ENCODE peak calls at places on chromosome 3, in four cellular contexts. J is tibial artery, V is body of pancreas, L is heart right ventricle. T is an unnamed sample.

GRCh38 chr3:116148881-116149530 is 296.3 kb downstream of the LSAMP start:
- DNase-seq in J (no peak), V (no peak), L (no peak), T (no peak)

GRCh38 chr3:194399874-194400411 is 877 bp upstream of the GP5 start:
- DNase-seq in J (peak; percentile 60), V (no peak), L (no peak), T (no peak)

GRCh38 chr3:129017531-129017899 is 16.4 kb downstream of the EFCC1 start:
- DNase-seq in J (no peak), V (no peak), L (no peak), T (no peak)

GRCh38 chr3:31253782-31254181 is 278.9 kb upstream of the STT3B start:
- DNase-seq in J (no peak), V (no peak), L (no peak), T (no peak)

GRCh38 chr3:40780801-40781406 is 256.1 kb downstream of the ZNF621 start:
- DNase-seq in J (peak; percentile 76), V (peak; percentile 27), L (peak; percentile 61), T (no peak)

GRCh38 chr3:71064976-71065763 is 518.4 kb downstream of the FOXP1 start:
- DNase-seq in J (peak; percentile 83), V (peak; percentile 68), L (peak; percentile 67), T (peak; percentile 27)

GRCh38 chr3:167684389-167684993 is 30.7 kb upstream of the WDR49 start:
- DNase-seq in J (no peak), V (peak; percentile 52), L (no peak), T (peak; percentile 61)

GRCh38 chr3:23387286-23387918 is 184.3 kb downstream of the UBE2E2 start:
- DNase-seq in J (no peak), V (no peak), L (no peak), T (no peak)

GRCh38 chr3:66593978-66594377 is 93.2 kb upstream of the LRIG1 start:
- DNase-seq in J (no peak), V (no peak), L (no peak), T (no peak)

GRCh38 chr3:128456776-128457715 is 9.6 kb downstream of the DNAJB8 start:
- DNase-seq in J (no peak), V (no peak), L (no peak), T (no peak)

GRCh38 chr3:47006145-47006651 is 26.7 kb downstream of the NBEAL2 start:
- DNase-seq in J (no peak), V (no peak), L (no peak), T (no peak)

GRCh38 chr3:119635719-119636118 is 24.7 kb downstream of the POPDC2 start:
- DNase-seq in J (no peak), V (no peak), L (no peak), T (no peak)

GRCh38 chr3:54550216-54550977 is 377.5 kb downstream of the LRTM1 start:
- DNase-seq in J (no peak), V (no peak), L (no peak), T (no peak)

GRCh38 chr3:195715583-195716266 is 5.1 kb upstream of the MUC20 start:
- DNase-seq in J (no peak), V (no peak), L (no peak), T (no peak)

GRCh38 chr3:106575029-106575428 is 706.2 kb upstream of the CBLB start:
- DNase-seq in J (no peak), V (no peak), L (no peak), T (no peak)

DNA sequence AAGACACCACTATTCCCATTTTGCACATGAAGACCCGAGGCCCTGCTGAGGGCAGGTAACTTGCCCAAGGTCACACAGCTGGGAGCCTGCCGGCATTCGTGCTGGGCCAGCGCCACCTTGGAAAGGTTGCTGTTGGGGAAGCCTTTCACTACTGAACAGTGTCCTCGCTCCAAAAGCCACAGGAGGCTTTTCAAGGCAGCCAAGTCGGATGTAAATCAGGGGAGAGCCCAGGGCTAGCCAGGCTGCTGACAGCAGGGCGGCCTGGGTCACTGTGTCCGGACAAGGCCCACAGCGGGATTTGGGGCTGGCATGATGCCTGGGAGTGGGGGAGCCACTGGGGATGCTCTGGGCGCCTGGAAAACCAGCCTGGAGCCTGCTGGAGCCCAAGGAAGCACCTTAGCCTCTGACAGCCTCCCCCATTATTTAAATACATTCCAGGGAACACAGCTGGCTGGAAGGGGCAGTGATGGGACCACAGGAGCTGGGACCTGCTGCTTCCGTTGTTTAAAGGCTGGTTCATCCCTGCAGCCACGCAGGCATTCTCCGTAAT is 10.5 kb downstream of the SLC6A6 start:
- DNase-seq in J (no peak), V (no peak), L (peak; percentile 31), T (no peak)
- H3K27ac ChIP-seq in J (no peak overlapping the region), V (no peak overlapping the region), L (peak overlapping the region; percentile 36), T (no peak overlapping the region)

DNA sequence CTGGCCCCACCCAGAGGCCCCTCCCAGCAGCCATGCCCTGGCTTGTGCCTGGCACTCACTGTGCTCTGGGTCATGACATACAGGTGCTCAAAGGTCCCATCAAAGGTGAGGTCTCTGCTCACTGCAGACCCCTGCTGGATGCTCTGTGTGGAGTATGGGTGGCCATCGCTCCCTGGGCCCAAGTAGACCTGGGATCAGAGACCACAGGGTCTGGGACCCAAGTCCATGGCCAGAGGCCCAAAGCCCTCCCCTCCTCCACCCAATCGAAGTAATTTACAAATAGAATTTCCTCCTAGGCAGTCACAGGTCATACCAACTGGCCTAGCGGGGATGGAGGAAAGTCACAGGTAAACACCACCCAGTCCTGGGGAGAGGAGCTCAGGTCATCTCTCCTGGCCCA is 7.6 kb downstream of the PLXNB1 start:
- DNase-seq in J (no peak), V (no peak), L (no peak), T (no peak)
- TF ChIP-seq CTCF in J (no peak), V (no peak), L (no peak), T (no peak)

GRCh38 chr3:140943781-140944547 is 2.3 kb downstream of the SLC25A36 start:
- DNase-seq in J (no peak), V (no peak), L (no peak), T (no peak)
- H3K4me3 ChIP-seq in J (peak overlapping the region; percentile 91), V (no peak overlapping the region), L (peak overlapping the region; percentile 93), T (peak overlapping the region; percentile 13)

GRCh38 chr3:42588625-42589024 is 2.0 kb upstream of the SS18L2 start:
- DNase-seq in J (no peak), V (no peak), L (no peak), T (no peak)

GRCh38 chr3:42591811-42592210 is 1.2 kb downstream of the SS18L2 start:
- DNase-seq in J (no peak), V (no peak), L (no peak), T (no peak)

GRCh38 chr3:42593635-42594034 is 3.0 kb downstream of the SS18L2 start:
- DNase-seq in J (no peak), V (no peak), L (no peak), T (no peak)

GRCh38 chr3:42589382-42590109 is 1.1 kb upstream of the SS18L2 start:
- DNase-seq in J (no peak), V (no peak), L (no peak), T (no peak)

GRCh38 chr3:42590989-42591756 is 513 bp downstream of the SS18L2 start:
- DNase-seq in J (no peak), V (no peak), L (no peak), T (no peak)
- H3K27ac ChIP-seq in J (peak overlapping the region; percentile 88), V (peak overlapping the region; percentile 84), L (peak overlapping the region; percentile 79), T (peak overlapping the region; percentile 69)

GRCh38 chr3:56801597-56802410 is at the start of gene ARHGEF3:
- DNase-seq in J (peak; percentile 87), V (peak; percentile 88), L (peak; percentile 90), T (peak; percentile 85)
- TF ChIP-seq CTCF in J (peak; percentile 11), V (peak; percentile 81), L (peak; percentile 42), T (peak; percentile 56)

GRCh38 chr3:169489775-169490546 is 173.6 kb downstream of the MECOM start:
- DNase-seq in J (no peak), V (no peak), L (no peak), T (no peak)
- H3K4me3 ChIP-seq in J (no peak overlapping the region), V (no peak overlapping the region), L (no peak overlapping the region), T (no peak overlapping the region)

GRCh38 chr3:4069796-4070195 is 233.4 kb upstream of the SETMAR start:
- DNase-seq in J (no peak), V (no peak), L (no peak), T (no peak)
- H3K27ac ChIP-seq in J (no peak overlapping the region), V (no peak overlapping the region), L (no peak overlapping the region), T (no peak overlapping the region)

T was measured in CD8-positive, alpha-beta T cell.